ENCODE peak calls at places on chromosome 13, in ten cellular contexts. L is tibial artery, U is fibroblast of pulmonary artery, S is fibroblast of the aortic adventitia, E is T-helper 2 cell, O is dermis blood vessel endothelial cell, D is NCI-H1694 treated with DMSO at 0.1 percent for 48 hours, G is activated gamma-delta T cell treated with Interleukin-2 at 50 U/mL for 16 hours, F is left ventricle myocardium inferior, N is fibroblast of gingiva. A is an unnamed sample.

GRCh38 chr13:35512271-35512920 is 35.9 kb upstream of the MAB21L1 start:
- DNase-seq in U (peak), G (no peak), S (peak), L (no peak), E (no peak), F (no peak), D (no peak), N (peak), O (no peak), A (no peak)

GRCh38 chr13:39835253-39835652 is 179.8 kb downstream of the COG6 start:
- DNase-seq in L (no peak), E (no peak), D (no peak), F (no peak), N (no peak), O (peak), U (no peak), S (no peak), G (no peak), A (no peak)

GRCh38 chr13:80361883-80362327 is 21.0 kb upstream of the SPRY2 start:
- DNase-seq in F (no peak), L (no peak), E (no peak), N (no peak), U (no peak), G (no peak), O (peak), D (no peak), S (no peak), A (no peak)

GRCh38 chr13:102117175-102117830 is 284.5 kb downstream of the FGF14 start:
- DNase-seq in S (no peak), N (no peak), G (no peak), E (no peak), O (no peak), F (no peak), L (no peak), U (no peak), D (no peak), A (no peak)

GRCh38 chr13:29713841-29714240 is 118.4 kb upstream of the SLC7A1 start:
- DNase-seq in S (no peak), F (no peak), U (peak), O (peak), N (no peak), L (no peak), E (no peak), G (no peak), D (peak), A (no peak)

GRCh38 chr13:45989607-45990006 is 62.9 kb downstream of the ZC3H13 start:
- DNase-seq in D (no peak), E (no peak), F (no peak), L (no peak), G (no peak), N (peak), O (no peak), U (peak), S (peak), A (no peak)

GRCh38 chr13:51148952-51149573 is 38.0 kb upstream of the C13orf42 start:
- DNase-seq in U (peak), E (no peak), F (no peak), D (peak), S (peak), O (peak), L (no peak), N (peak), G (no peak), A (peak)

GRCh38 chr13:72537400-72537780 is 190.0 kb downstream of the MZT1 start:
- DNase-seq in G (no peak), U (no peak), D (no peak), F (no peak), L (no peak), N (no peak), E (no peak), O (no peak), S (no peak), A (no peak)

GRCh38 chr13:43916828-43917227 is 37.1 kb downstream of the LACC1 start:
- DNase-seq in N (no peak), S (no peak), G (no peak), D (no peak), F (no peak), L (no peak), E (no peak), U (no peak), O (no peak), A (no peak)

GRCh38 chr13:30577381-30577780 is 40.3 kb upstream of the USPL1 start:
- DNase-seq in S (peak), N (peak), D (no peak), F (no peak), L (no peak), O (no peak), U (peak), G (peak), E (peak), A (no peak)

GRCh38 chr13:39415003-39415402 is 188.0 kb downstream of the LHFPL6 start:
- DNase-seq in U (peak), L (peak), D (no peak), N (peak), S (peak), F (no peak), O (peak), E (no peak), G (no peak), A (no peak)

GRCh38 chr13:77878186-77878585 is 40.4 kb downstream of the EDNRB start:
- DNase-seq in G (no peak), S (peak), N (peak), F (no peak), O (peak), L (no peak), E (no peak), D (no peak), U (no peak), A (no peak)

GRCh38 chr13:27794075-27794691 is 1.9 kb downstream of the GSX1 start:
- DNase-seq in S (no peak), F (no peak), L (no peak), N (no peak), E (no peak), D (no peak), U (no peak), G (no peak), O (no peak), A (no peak)

GRCh38 chr13:113646376-113646775 is 11.6 kb downstream of the ATP4B start:
- DNase-seq in L (peak), D (no peak), E (no peak), G (no peak), S (no peak), N (no peak), O (peak), U (no peak), F (no peak), A (no peak)

GRCh38 chr13:93425411-93425810 is 198.8 kb downstream of the GPC6 start:
- DNase-seq in S (no peak), D (no peak), O (no peak), F (no peak), L (no peak), U (no peak), G (no peak), E (no peak), N (peak), A (no peak)

GRCh38 chr13:99260216-99260615 is 2.0 kb upstream of the GPR18 start:
- DNase-seq in U (no peak), E (no peak), O (no peak), G (no peak), N (no peak), F (no peak), D (no peak), L (no peak), S (no peak), A (no peak)

GRCh38 chr13:24192036-24192810 is 31.7 kb downstream of the SPATA13 start:
- DNase-seq in U (no peak), N (no peak), F (no peak), S (no peak), D (no peak), E (no peak), O (no peak), L (no peak), G (no peak), A (no peak)

GRCh38 chr13:27259831-27260230 is 8.5 kb downstream of the RPL21 start:
- DNase-seq in L (no peak), D (no peak), F (no peak), U (no peak), E (no peak), O (peak), N (no peak), G (no peak), S (no peak), A (no peak)

GRCh38 chr13:98272549-98272948 is 95.5 kb upstream of the RNF113B start:
- DNase-seq in E (no peak), D (no peak), N (no peak), S (no peak), L (no peak), O (no peak), U (no peak), F (no peak), G (no peak), A (no peak)

A was measured in amygdala.